ENCODE peak calls at places on chromosomes 4 and X, in five cellular contexts. Z is A673, D is fibroblast of lung, A is GM23338, Y is GM23248. X is an unnamed sample. For H3K4me1, the result is how much of the 10 kb centered on the place peaks cover.

GRCh38 chr4:173500841-173501591 is 29.0 kb downstream of the HAND2 start:
- DNase-seq in A (peak), D (no peak), Y (no peak), Z (no peak), X (no peak)

GRCh38 chr4:85114526-85114925 is 148.0 kb upstream of the WDFY3 start:
- DNase-seq in D (no peak), Z (no peak), A (no peak), Y (no peak), X (no peak)

GRCh38 chr4:54016504-54016903 is 47.9 kb downstream of the CHIC2 start:
- DNase-seq in D (no peak), Y (no peak), Z (no peak), A (no peak), X (no peak)

GRCh38 chr4:181443003-181443402 is 800.2 kb upstream of the TENM3 start:
- DNase-seq in A (no peak), D (no peak), Z (no peak), Y (no peak), X (no peak)

GRCh38 chrX:125387945-125388344 is 68.3 kb downstream of the TEX13C start:
- DNase-seq in Y (no peak), D (no peak), A (no peak), Z (no peak), X (no peak)

GRCh38 chr4:28015996-28016395 is 1155.4 kb downstream of the STIM2 start:
- DNase-seq in D (no peak), Z (no peak), A (no peak), Y (no peak), X (no peak)

GRCh38 chr4:128986019-128986418 is 107.3 kb downstream of the SCLT1 start:
- DNase-seq in Y (no peak), Z (no peak), A (peak), D (no peak), X (no peak)

GRCh38 chrX:39773923-39774803 is 323.6 kb downstream of the BCOR start:
- DNase-seq in Z (no peak), A (no peak), Y (no peak), D (peak), X (peak)

GRCh38 chrX:69140837-69141236 is 24.4 kb downstream of the PJA1 start:
- DNase-seq in D (no peak), Z (no peak), A (no peak), Y (no peak), X (no peak)

GRCh38 chrX:119374736-119375135 is 24.4 kb upstream of the SLC25A43 start:
- DNase-seq in A (no peak), Z (no peak), D (no peak), Y (peak), X (no peak)

GRCh38 chr4:38137080-38137479 is 176.9 kb downstream of the PTTG2 start:
- DNase-seq in A (no peak), D (no peak), Z (no peak), Y (no peak), X (no peak)

GRCh38 chr4:148857234-148857972 is 415.2 kb upstream of the NR3C2 start:
- DNase-seq in Z (peak), A (no peak), D (no peak), Y (no peak), X (no peak)

GRCh38 chrX:104113237-104113965 is 1.1 kb downstream of the ZCCHC18 start:
- DNase-seq in D (peak), Y (peak), Z (peak), A (peak), X (peak)

GRCh38 chrX:104117753-104118152 is 5.4 kb downstream of the ZCCHC18 start:
- DNase-seq in D (no peak), A (no peak), Z (no peak), Y (no peak), X (no peak)

GRCh38 chrX:104108955-104109354 is 3.4 kb upstream of the ZCCHC18 start:
- DNase-seq in Z (no peak), D (no peak), Y (no peak), A (no peak), X (no peak)

DNA sequence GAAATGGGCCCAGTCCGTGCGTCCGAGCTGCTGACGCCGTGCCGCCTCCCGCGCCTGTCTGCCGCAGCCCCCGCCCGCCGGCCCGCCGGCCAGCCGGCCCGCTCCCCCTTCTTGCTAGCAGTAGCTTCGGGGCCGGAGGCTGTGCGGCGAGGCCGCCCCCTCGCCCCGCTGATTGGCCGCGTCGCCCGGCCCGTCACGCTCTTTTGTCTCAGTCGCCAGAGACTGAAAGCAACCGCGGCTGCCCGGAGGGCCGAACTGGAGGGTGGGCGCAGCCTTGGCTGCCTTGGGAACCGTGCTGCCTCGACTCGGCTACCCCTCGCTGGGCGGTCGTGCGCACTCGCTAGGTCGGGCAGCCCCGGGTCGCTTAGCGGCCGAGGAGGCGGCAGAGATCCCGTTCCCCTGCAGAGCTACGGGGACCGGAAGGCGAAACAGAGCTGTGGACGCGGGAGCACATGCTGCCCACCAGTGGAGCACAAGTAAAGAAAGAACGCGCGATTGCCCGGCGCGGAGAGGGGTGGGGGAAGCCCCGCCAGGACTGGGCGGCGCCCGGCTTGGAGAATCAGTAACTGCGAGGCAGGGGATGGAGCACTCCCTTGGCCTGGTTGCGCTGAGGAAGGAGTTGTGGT is at the start of gene ZCCHC18:
- DNase-seq in Y (peak), A (peak), D (peak), Z (peak), X (peak)
- TF ChIP-seq EZH2 in Y (no peak), A (no peak), D (no peak), Z (no peak), X (no peak)

GRCh38 chrX:127782904-127783303 is 269.3 kb downstream of the ACTRT1 start:
- DNase-seq in D (no peak), Y (no peak), Z (no peak), A (no peak), X (no peak)
- H3K4me1 ChIP-seq in D (under half), Y (under half), Z (under half), A (under half), X (under half)

DNA sequence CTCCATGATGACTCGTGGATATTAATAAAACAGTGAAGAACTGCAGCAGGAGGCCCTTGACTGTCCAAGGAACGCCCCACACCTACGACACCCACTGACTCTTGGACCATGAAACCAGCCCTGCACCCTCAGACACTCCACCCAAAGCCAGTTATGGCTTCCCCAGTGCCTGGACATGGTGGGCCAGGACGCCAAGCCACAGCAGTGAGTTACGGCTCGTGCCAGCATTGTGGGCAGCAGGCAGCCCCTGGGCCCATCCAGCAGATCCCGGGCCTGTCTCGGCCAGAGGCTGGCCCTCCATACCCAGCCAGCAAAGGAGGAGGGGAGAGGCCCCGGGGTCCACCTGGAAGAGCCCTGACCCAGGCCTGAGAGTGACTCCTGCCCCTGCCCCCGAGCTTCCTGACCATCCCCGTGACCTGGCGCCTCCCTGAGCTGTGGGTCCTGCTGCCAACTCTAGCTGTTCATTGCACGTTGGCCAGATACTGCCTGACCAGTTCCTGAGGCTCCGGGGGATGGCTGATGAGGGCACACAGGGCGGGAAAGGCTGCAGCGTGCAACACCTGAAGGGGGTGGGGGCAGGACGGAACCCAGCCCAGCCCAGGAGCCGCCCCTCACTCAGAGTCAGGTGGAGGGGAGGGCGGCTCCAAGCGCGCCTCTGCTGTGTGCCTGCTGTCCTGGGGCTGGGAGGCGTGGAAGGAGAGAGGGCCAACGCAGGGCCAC is 816 bp downstream of the SLC49A3 start:
- DNase-seq in Y (no peak), Z (no peak), D (no peak), A (peak), X (no peak)
- TF ChIP-seq EZH2 in Y (no peak), Z (no peak), D (no peak), A (no peak), X (no peak)

GRCh38 chr4:94578195-94578594 is 126.5 kb downstream of the PDLIM5 start:
- DNase-seq in Y (peak), Z (no peak), D (peak), A (no peak), X (no peak)
- H3K4me1 ChIP-seq in Y (half or more), Z (half or more), D (under half), A (under half), X (under half)

DNA sequence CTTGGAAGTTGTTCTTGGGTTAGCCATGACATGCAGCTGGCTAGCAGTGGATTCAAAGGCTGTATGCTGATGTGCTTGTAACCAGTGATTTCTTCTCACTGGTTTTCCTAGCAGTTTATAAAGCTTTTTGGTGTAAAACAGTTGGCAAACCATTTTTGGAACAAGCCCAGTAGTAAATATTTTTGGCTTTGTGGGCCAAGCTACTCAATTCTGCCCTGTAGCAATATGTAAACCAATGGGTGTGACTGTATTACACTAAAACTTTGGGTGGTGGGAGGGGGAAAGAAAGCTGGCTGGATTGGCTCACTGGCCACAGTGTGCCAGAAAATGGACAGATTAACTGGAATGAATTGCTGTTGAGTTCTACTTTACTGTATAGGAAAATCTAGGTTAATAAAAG is 85.6 kb downstream of the SHROOM2 start:
- DNase-seq in A (no peak), D (peak), Y (peak), Z (no peak), X (no peak)
- TF ChIP-seq EZH2 in A (no peak), D (no peak), Y (no peak), Z (no peak), X (no peak)